ENCODE peak calls at places on chromosomes 4 and X, in eight cellular contexts. One of them, this sample, is unnamed.

GRCh38 chr4:26839534-26839951 is 21.1 kb upstream of the STIM2 start:
- DNase-seq in chondrocyte: no peak
- DNase-seq in foreskin fibroblast: peak
- DNase-seq in heart right ventricle: no peak
- DNase-seq in AG09319: peak
- DNase-seq in nephron progenitor cell: no peak
- DNase-seq in OCI-LY7: no peak
- DNase-seq in AG04450: no peak
- DNase-seq in this sample: peak

GRCh38 chr4:88743696-88744095 is 46.1 kb upstream of the NAP1L5 start:
- DNase-seq in chondrocyte: no peak
- DNase-seq in foreskin fibroblast: peak
- DNase-seq in heart right ventricle: no peak
- DNase-seq in AG09319: no peak
- DNase-seq in nephron progenitor cell: no peak
- DNase-seq in OCI-LY7: no peak
- DNase-seq in AG04450: peak
- DNase-seq in this sample: no peak

GRCh38 chr4:183838987-183839712 is 66.0 kb upstream of the STOX2 start:
- DNase-seq in chondrocyte: no peak
- DNase-seq in foreskin fibroblast: no peak
- DNase-seq in heart right ventricle: no peak
- DNase-seq in AG09319: no peak
- DNase-seq in nephron progenitor cell: no peak
- DNase-seq in OCI-LY7: peak
- DNase-seq in AG04450: no peak
- DNase-seq in this sample: peak

GRCh38 chr4:115154826-115155225 is 41.4 kb upstream of the NDST4 start:
- DNase-seq in chondrocyte: no peak
- DNase-seq in foreskin fibroblast: peak
- DNase-seq in heart right ventricle: no peak
- DNase-seq in AG09319: peak
- DNase-seq in nephron progenitor cell: no peak
- DNase-seq in OCI-LY7: no peak
- DNase-seq in AG04450: no peak
- DNase-seq in this sample: no peak

GRCh38 chrX:41857670-41858069 is 65.7 kb downstream of the CASK start:
- DNase-seq in chondrocyte: no peak
- DNase-seq in foreskin fibroblast: no peak
- DNase-seq in heart right ventricle: no peak
- DNase-seq in AG09319: no peak
- DNase-seq in nephron progenitor cell: no peak
- DNase-seq in OCI-LY7: no peak
- DNase-seq in AG04450: no peak
- DNase-seq in this sample: no peak

GRCh38 chr4:61385302-61385701 is 185.2 kb downstream of the ADGRL3 start:
- DNase-seq in chondrocyte: no peak
- DNase-seq in foreskin fibroblast: no peak
- DNase-seq in heart right ventricle: no peak
- DNase-seq in AG09319: no peak
- DNase-seq in nephron progenitor cell: no peak
- DNase-seq in OCI-LY7: no peak
- DNase-seq in AG04450: no peak
- DNase-seq in this sample: no peak

GRCh38 chr4:1026115-1026514 is 14.7 kb downstream of the FGFRL1 start:
- DNase-seq in chondrocyte: no peak
- DNase-seq in foreskin fibroblast: no peak
- DNase-seq in heart right ventricle: peak
- DNase-seq in AG09319: no peak
- DNase-seq in nephron progenitor cell: peak
- DNase-seq in OCI-LY7: peak
- DNase-seq in AG04450: no peak
- DNase-seq in this sample: no peak

GRCh38 chr4:145451895-145452294 is 29.8 kb upstream of the SMAD1 start:
- DNase-seq in chondrocyte: no peak
- DNase-seq in foreskin fibroblast: no peak
- DNase-seq in heart right ventricle: no peak
- DNase-seq in AG09319: no peak
- DNase-seq in nephron progenitor cell: no peak
- DNase-seq in OCI-LY7: no peak
- DNase-seq in AG04450: no peak
- DNase-seq in this sample: no peak

GRCh38 chrX:74448669-74449068 is 27.4 kb downstream of the SLC16A2 start:
- DNase-seq in chondrocyte: no peak
- DNase-seq in foreskin fibroblast: no peak
- DNase-seq in heart right ventricle: no peak
- DNase-seq in AG09319: no peak
- DNase-seq in nephron progenitor cell: no peak
- DNase-seq in OCI-LY7: no peak
- DNase-seq in AG04450: no peak
- DNase-seq in this sample: no peak

GRCh38 chr4:112511294-112512118 is 4.5 kb downstream of the NEUROG2 start:
- DNase-seq in chondrocyte: no peak
- DNase-seq in foreskin fibroblast: no peak
- DNase-seq in heart right ventricle: no peak
- DNase-seq in AG09319: no peak
- DNase-seq in nephron progenitor cell: peak
- DNase-seq in OCI-LY7: no peak
- DNase-seq in AG04450: no peak
- DNase-seq in this sample: no peak

GRCh38 chr4:158783775-158784174 is 14.9 kb downstream of the FNIP2 start:
- DNase-seq in chondrocyte: no peak
- DNase-seq in foreskin fibroblast: peak
- DNase-seq in heart right ventricle: no peak
- DNase-seq in AG09319: no peak
- DNase-seq in nephron progenitor cell: no peak
- DNase-seq in OCI-LY7: no peak
- DNase-seq in AG04450: peak
- DNase-seq in this sample: peak

GRCh38 chr4:158778065-158778711 is 9.4 kb downstream of the FNIP2 start:
- DNase-seq in chondrocyte: no peak
- DNase-seq in foreskin fibroblast: no peak
- DNase-seq in heart right ventricle: no peak
- DNase-seq in AG09319: no peak
- DNase-seq in nephron progenitor cell: no peak
- DNase-seq in OCI-LY7: peak
- DNase-seq in AG04450: no peak
- DNase-seq in this sample: no peak

GRCh38 chr4:158782539-158783360 is 13.9 kb downstream of the FNIP2 start:
- DNase-seq in chondrocyte: no peak
- DNase-seq in foreskin fibroblast: no peak
- DNase-seq in heart right ventricle: no peak
- DNase-seq in AG09319: no peak
- DNase-seq in nephron progenitor cell: no peak
- DNase-seq in OCI-LY7: no peak
- DNase-seq in AG04450: no peak
- DNase-seq in this sample: no peak

GRCh38 chr4:158778712-158779111 is 9.9 kb downstream of the FNIP2 start:
- DNase-seq in chondrocyte: no peak
- DNase-seq in foreskin fibroblast: no peak
- DNase-seq in heart right ventricle: no peak
- DNase-seq in AG09319: no peak
- DNase-seq in nephron progenitor cell: no peak
- DNase-seq in OCI-LY7: no peak
- DNase-seq in AG04450: no peak
- DNase-seq in this sample: no peak

GRCh38 chr4:158781963-158782362 is 13.1 kb downstream of the FNIP2 start:
- DNase-seq in chondrocyte: no peak
- DNase-seq in foreskin fibroblast: no peak
- DNase-seq in heart right ventricle: no peak
- DNase-seq in AG09319: no peak
- DNase-seq in nephron progenitor cell: no peak
- DNase-seq in OCI-LY7: no peak
- DNase-seq in AG04450: no peak
- DNase-seq in this sample: no peak
- TF ChIP-seq CTCF in chondrocyte: peak
- TF ChIP-seq CTCF in foreskin fibroblast: no peak
- TF ChIP-seq CTCF in heart right ventricle: no peak
- TF ChIP-seq CTCF in AG09319: no peak
- TF ChIP-seq CTCF in nephron progenitor cell: no peak
- TF ChIP-seq CTCF in OCI-LY7: no peak
- TF ChIP-seq CTCF in AG04450: no peak
- TF ChIP-seq CTCF in this sample: no peak

GRCh38 chr4:151099976-151100417 is 569 bp downstream of the RPS3A start:
- DNase-seq in chondrocyte: no peak
- DNase-seq in foreskin fibroblast: no peak
- DNase-seq in heart right ventricle: no peak
- DNase-seq in AG09319: no peak
- DNase-seq in nephron progenitor cell: no peak
- DNase-seq in OCI-LY7: no peak
- DNase-seq in AG04450: no peak
- DNase-seq in this sample: peak

GRCh38 chr4:151097759-151098158 is 1.7 kb upstream of the RPS3A start:
- DNase-seq in chondrocyte: no peak
- DNase-seq in foreskin fibroblast: no peak
- DNase-seq in heart right ventricle: no peak
- DNase-seq in AG09319: no peak
- DNase-seq in nephron progenitor cell: no peak
- DNase-seq in OCI-LY7: no peak
- DNase-seq in AG04450: no peak
- DNase-seq in this sample: no peak

GRCh38 chr4:151100517-151100916 is 1.1 kb downstream of the RPS3A start:
- DNase-seq in chondrocyte: no peak
- DNase-seq in foreskin fibroblast: no peak
- DNase-seq in heart right ventricle: no peak
- DNase-seq in AG09319: no peak
- DNase-seq in nephron progenitor cell: no peak
- DNase-seq in OCI-LY7: peak
- DNase-seq in AG04450: no peak
- DNase-seq in this sample: peak

GRCh38 chr4:151098191-151098590 is 1.2 kb upstream of the RPS3A start:
- DNase-seq in chondrocyte: no peak
- DNase-seq in foreskin fibroblast: no peak
- DNase-seq in heart right ventricle: no peak
- DNase-seq in AG09319: no peak
- DNase-seq in nephron progenitor cell: no peak
- DNase-seq in OCI-LY7: no peak
- DNase-seq in AG04450: no peak
- DNase-seq in this sample: peak

GRCh38 chr4:151099226-151099975 is at the start of gene RPS3A:
- DNase-seq in chondrocyte: peak
- DNase-seq in foreskin fibroblast: peak
- DNase-seq in heart right ventricle: peak
- DNase-seq in AG09319: peak
- DNase-seq in nephron progenitor cell: peak
- DNase-seq in OCI-LY7: peak
- DNase-seq in AG04450: peak
- DNase-seq in this sample: peak
- TF ChIP-seq CTCF in chondrocyte: peak
- TF ChIP-seq CTCF in foreskin fibroblast: peak
- TF ChIP-seq CTCF in heart right ventricle: peak
- TF ChIP-seq CTCF in AG09319: peak
- TF ChIP-seq CTCF in nephron progenitor cell: peak
- TF ChIP-seq CTCF in OCI-LY7: peak
- TF ChIP-seq CTCF in AG04450: peak
- TF ChIP-seq CTCF in this sample: peak

GRCh38 chrX:40083120-40083978 is 14.4 kb downstream of the BCOR start:
- DNase-seq in chondrocyte: peak
- DNase-seq in foreskin fibroblast: no peak
- DNase-seq in heart right ventricle: peak
- DNase-seq in AG09319: no peak
- DNase-seq in nephron progenitor cell: peak
- DNase-seq in OCI-LY7: no peak
- DNase-seq in AG04450: no peak
- DNase-seq in this sample: peak
- TF ChIP-seq CTCF in chondrocyte: peak
- TF ChIP-seq CTCF in foreskin fibroblast: no peak
- TF ChIP-seq CTCF in heart right ventricle: no peak
- TF ChIP-seq CTCF in AG09319: no peak
- TF ChIP-seq CTCF in nephron progenitor cell: no peak
- TF ChIP-seq CTCF in OCI-LY7: no peak
- TF ChIP-seq CTCF in AG04450: no peak
- TF ChIP-seq CTCF in this sample: no peak

GRCh38 chr4:154545689-154546088 is 4.5 kb downstream of the PLRG1 start:
- DNase-seq in chondrocyte: no peak
- DNase-seq in foreskin fibroblast: no peak
- DNase-seq in heart right ventricle: no peak
- DNase-seq in AG09319: no peak
- DNase-seq in nephron progenitor cell: no peak
- DNase-seq in OCI-LY7: no peak
- DNase-seq in AG04450: no peak
- DNase-seq in this sample: no peak
- TF ChIP-seq CTCF in chondrocyte: peak
- TF ChIP-seq CTCF in foreskin fibroblast: no peak
- TF ChIP-seq CTCF in heart right ventricle: no peak
- TF ChIP-seq CTCF in AG09319: no peak
- TF ChIP-seq CTCF in nephron progenitor cell: no peak
- TF ChIP-seq CTCF in OCI-LY7: peak
- TF ChIP-seq CTCF in AG04450: peak
- TF ChIP-seq CTCF in this sample: peak

GRCh38 chr4:100936676-100937390 is 410.5 kb downstream of the PPP3CA start:
- DNase-seq in chondrocyte: no peak
- DNase-seq in foreskin fibroblast: no peak
- DNase-seq in heart right ventricle: no peak
- DNase-seq in AG09319: no peak
- DNase-seq in nephron progenitor cell: no peak
- DNase-seq in OCI-LY7: no peak
- DNase-seq in AG04450: no peak
- DNase-seq in this sample: no peak

GRCh38 chr4:100929753-100930152 is 411.9 kb upstream of the EMCN start:
- DNase-seq in chondrocyte: no peak
- DNase-seq in foreskin fibroblast: no peak
- DNase-seq in heart right ventricle: no peak
- DNase-seq in AG09319: no peak
- DNase-seq in nephron progenitor cell: no peak
- DNase-seq in OCI-LY7: no peak
- DNase-seq in AG04450: no peak
- DNase-seq in this sample: no peak

GRCh38 chr4:100938698-100939097 is 408.6 kb downstream of the PPP3CA start:
- DNase-seq in chondrocyte: no peak
- DNase-seq in foreskin fibroblast: no peak
- DNase-seq in heart right ventricle: no peak
- DNase-seq in AG09319: no peak
- DNase-seq in nephron progenitor cell: no peak
- DNase-seq in OCI-LY7: no peak
- DNase-seq in AG04450: no peak
- DNase-seq in this sample: no peak

GRCh38 chr4:100933628-100934027 is 413.7 kb downstream of the PPP3CA start:
- DNase-seq in chondrocyte: no peak
- DNase-seq in foreskin fibroblast: peak
- DNase-seq in heart right ventricle: no peak
- DNase-seq in AG09319: no peak
- DNase-seq in nephron progenitor cell: no peak
- DNase-seq in OCI-LY7: no peak
- DNase-seq in AG04450: no peak
- DNase-seq in this sample: no peak

DNA sequence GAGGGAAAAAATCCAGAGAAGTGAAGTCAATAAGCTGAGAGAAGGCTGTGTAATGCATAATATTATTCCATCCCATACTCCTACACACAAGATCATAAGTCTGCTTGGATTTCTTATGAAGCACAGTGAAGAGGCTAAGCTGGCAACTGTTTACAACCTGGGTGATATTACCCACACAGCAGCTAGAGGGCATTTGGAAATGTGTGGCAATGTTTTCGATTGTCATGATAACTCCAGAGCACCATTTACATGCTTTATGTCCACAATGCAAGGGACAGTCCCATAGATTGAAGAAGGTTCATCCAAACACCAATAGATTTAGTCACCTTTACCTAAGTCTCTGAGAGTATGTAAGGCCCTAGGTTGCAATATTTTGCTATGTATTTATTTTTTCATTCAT is 412.2 kb downstream of the PPP3CA start:
- DNase-seq in chondrocyte: no peak
- DNase-seq in foreskin fibroblast: peak
- DNase-seq in heart right ventricle: no peak
- DNase-seq in AG09319: no peak
- DNase-seq in nephron progenitor cell: no peak
- DNase-seq in OCI-LY7: peak
- DNase-seq in AG04450: no peak
- DNase-seq in this sample: peak
- TF ChIP-seq CTCF in chondrocyte: peak
- TF ChIP-seq CTCF in foreskin fibroblast: peak
- TF ChIP-seq CTCF in heart right ventricle: peak
- TF ChIP-seq CTCF in AG09319: peak
- TF ChIP-seq CTCF in nephron progenitor cell: no peak
- TF ChIP-seq CTCF in OCI-LY7: peak
- TF ChIP-seq CTCF in AG04450: peak
- TF ChIP-seq CTCF in this sample: no peak

This sample was measured in NB4.